ENCODE peak calls at places on chromosomes 4 and X, in ten cellular contexts. One of them, this sample, is unnamed.

GRCh38 chr4:10872833-10873517 is 188.4 kb upstream of the CLNK start:
- DNase-seq in stimulated activated CD4-positive, alpha-beta T cell treated with anti-CD3 and anti-CD28 coated beads, Interleukin-15, amount 100 ng/mL, for 24 hours: no peak
- DNase-seq in sciatic nerve: no peak
- DNase-seq in RPMI7951: no peak
- DNase-seq in A172: no peak
- DNase-seq in cardiac fibroblast: peak
- DNase-seq in ureter: no peak
- DNase-seq in Caki2: no peak
- DNase-seq in HFF-Myc: no peak
- DNase-seq in vagina: no peak
- DNase-seq in this sample: no peak

GRCh38 chr4:147530723-147531122 is 49.8 kb downstream of the EDNRA start:
- DNase-seq in ureter: no peak
- DNase-seq in Caki2: no peak
- DNase-seq in cardiac fibroblast: peak
- DNase-seq in A172: peak
- DNase-seq in RPMI7951: no peak
- DNase-seq in vagina: no peak
- DNase-seq in stimulated activated CD4-positive, alpha-beta T cell treated with anti-CD3 and anti-CD28 coated beads, Interleukin-15, amount 100 ng/mL, for 24 hours: no peak
- DNase-seq in sciatic nerve: no peak
- DNase-seq in HFF-Myc: no peak
- DNase-seq in this sample: no peak

GRCh38 chr4:6489962-6490361 is 17.5 kb upstream of the PPP2R2C start:
- DNase-seq in vagina: peak
- DNase-seq in stimulated activated CD4-positive, alpha-beta T cell treated with anti-CD3 and anti-CD28 coated beads, Interleukin-15, amount 100 ng/mL, for 24 hours: no peak
- DNase-seq in sciatic nerve: no peak
- DNase-seq in cardiac fibroblast: no peak
- DNase-seq in ureter: peak
- DNase-seq in Caki2: no peak
- DNase-seq in HFF-Myc: no peak
- DNase-seq in RPMI7951: no peak
- DNase-seq in A172: no peak
- DNase-seq in this sample: no peak

GRCh38 chr4:80610845-80611244 is 275.3 kb downstream of the CFAP299 start:
- DNase-seq in stimulated activated CD4-positive, alpha-beta T cell treated with anti-CD3 and anti-CD28 coated beads, Interleukin-15, amount 100 ng/mL, for 24 hours: no peak
- DNase-seq in cardiac fibroblast: peak
- DNase-seq in Caki2: peak
- DNase-seq in vagina: no peak
- DNase-seq in sciatic nerve: no peak
- DNase-seq in RPMI7951: peak
- DNase-seq in A172: peak
- DNase-seq in HFF-Myc: peak
- DNase-seq in ureter: no peak
- DNase-seq in this sample: no peak

GRCh38 chr4:150236626-150237025 is 158.4 kb downstream of the DCLK2 start:
- DNase-seq in cardiac fibroblast: peak
- DNase-seq in RPMI7951: no peak
- DNase-seq in A172: peak
- DNase-seq in Caki2: peak
- DNase-seq in ureter: no peak
- DNase-seq in stimulated activated CD4-positive, alpha-beta T cell treated with anti-CD3 and anti-CD28 coated beads, Interleukin-15, amount 100 ng/mL, for 24 hours: no peak
- DNase-seq in sciatic nerve: no peak
- DNase-seq in HFF-Myc: no peak
- DNase-seq in vagina: no peak
- DNase-seq in this sample: no peak

GRCh38 chr4:153780221-153780620 is 8.7 kb downstream of the SFRP2 start:
- DNase-seq in vagina: no peak
- DNase-seq in ureter: no peak
- DNase-seq in cardiac fibroblast: no peak
- DNase-seq in A172: no peak
- DNase-seq in stimulated activated CD4-positive, alpha-beta T cell treated with anti-CD3 and anti-CD28 coated beads, Interleukin-15, amount 100 ng/mL, for 24 hours: no peak
- DNase-seq in HFF-Myc: no peak
- DNase-seq in RPMI7951: no peak
- DNase-seq in sciatic nerve: no peak
- DNase-seq in Caki2: no peak
- DNase-seq in this sample: no peak

GRCh38 chrX:23803931-23804381 is 21.0 kb downstream of the SAT1 start:
- DNase-seq in A172: peak
- DNase-seq in cardiac fibroblast: peak
- DNase-seq in ureter: no peak
- DNase-seq in sciatic nerve: no peak
- DNase-seq in RPMI7951: peak
- DNase-seq in vagina: no peak
- DNase-seq in stimulated activated CD4-positive, alpha-beta T cell treated with anti-CD3 and anti-CD28 coated beads, Interleukin-15, amount 100 ng/mL, for 24 hours: no peak
- DNase-seq in HFF-Myc: no peak
- DNase-seq in Caki2: peak
- DNase-seq in this sample: no peak

GRCh38 chr4:154088741-154089140 is 299.9 kb upstream of the SFRP2 start:
- DNase-seq in Caki2: no peak
- DNase-seq in RPMI7951: peak
- DNase-seq in HFF-Myc: no peak
- DNase-seq in A172: no peak
- DNase-seq in sciatic nerve: no peak
- DNase-seq in stimulated activated CD4-positive, alpha-beta T cell treated with anti-CD3 and anti-CD28 coated beads, Interleukin-15, amount 100 ng/mL, for 24 hours: no peak
- DNase-seq in cardiac fibroblast: peak
- DNase-seq in ureter: no peak
- DNase-seq in vagina: no peak
- DNase-seq in this sample: no peak

GRCh38 chr4:8269535-8270417 is at the start of gene HTRA3:
- DNase-seq in HFF-Myc: no peak
- DNase-seq in Caki2: no peak
- DNase-seq in vagina: no peak
- DNase-seq in sciatic nerve: no peak
- DNase-seq in RPMI7951: peak
- DNase-seq in A172: no peak
- DNase-seq in cardiac fibroblast: no peak
- DNase-seq in stimulated activated CD4-positive, alpha-beta T cell treated with anti-CD3 and anti-CD28 coated beads, Interleukin-15, amount 100 ng/mL, for 24 hours: no peak
- DNase-seq in ureter: no peak
- DNase-seq in this sample: no peak

GRCh38 chrX:68846536-68846935 is 17.7 kb downstream of the EFNB1 start:
- DNase-seq in sciatic nerve: no peak
- DNase-seq in cardiac fibroblast: no peak
- DNase-seq in ureter: no peak
- DNase-seq in stimulated activated CD4-positive, alpha-beta T cell treated with anti-CD3 and anti-CD28 coated beads, Interleukin-15, amount 100 ng/mL, for 24 hours: no peak
- DNase-seq in HFF-Myc: no peak
- DNase-seq in A172: no peak
- DNase-seq in vagina: no peak
- DNase-seq in Caki2: no peak
- DNase-seq in RPMI7951: no peak
- DNase-seq in this sample: no peak

GRCh38 chrX:136752796-136753195 is 27.9 kb downstream of the ARHGEF6 start:
- DNase-seq in vagina: no peak
- DNase-seq in sciatic nerve: no peak
- DNase-seq in ureter: no peak
- DNase-seq in stimulated activated CD4-positive, alpha-beta T cell treated with anti-CD3 and anti-CD28 coated beads, Interleukin-15, amount 100 ng/mL, for 24 hours: no peak
- DNase-seq in Caki2: peak
- DNase-seq in HFF-Myc: no peak
- DNase-seq in RPMI7951: no peak
- DNase-seq in cardiac fibroblast: peak
- DNase-seq in A172: no peak
- DNase-seq in this sample: no peak

GRCh38 chrX:47849776-47850175 is 13.1 kb downstream of the ZNF81 start:
- DNase-seq in stimulated activated CD4-positive, alpha-beta T cell treated with anti-CD3 and anti-CD28 coated beads, Interleukin-15, amount 100 ng/mL, for 24 hours: no peak
- DNase-seq in sciatic nerve: no peak
- DNase-seq in ureter: no peak
- DNase-seq in cardiac fibroblast: no peak
- DNase-seq in RPMI7951: no peak
- DNase-seq in A172: no peak
- DNase-seq in HFF-Myc: no peak
- DNase-seq in vagina: no peak
- DNase-seq in Caki2: no peak
- DNase-seq in this sample: no peak

GRCh38 chrX:103878466-103879151 is 46.6 kb upstream of the RAB9B start:
- DNase-seq in RPMI7951: peak
- DNase-seq in vagina: no peak
- DNase-seq in cardiac fibroblast: peak
- DNase-seq in A172: peak
- DNase-seq in ureter: no peak
- DNase-seq in Caki2: peak
- DNase-seq in stimulated activated CD4-positive, alpha-beta T cell treated with anti-CD3 and anti-CD28 coated beads, Interleukin-15, amount 100 ng/mL, for 24 hours: no peak
- DNase-seq in HFF-Myc: peak
- DNase-seq in sciatic nerve: no peak
- DNase-seq in this sample: no peak

GRCh38 chr4:155590751-155591150 is 75.9 kb upstream of the GUCY1A1 start:
- DNase-seq in cardiac fibroblast: no peak
- DNase-seq in A172: no peak
- DNase-seq in ureter: no peak
- DNase-seq in RPMI7951: no peak
- DNase-seq in vagina: no peak
- DNase-seq in Caki2: no peak
- DNase-seq in sciatic nerve: no peak
- DNase-seq in HFF-Myc: no peak
- DNase-seq in stimulated activated CD4-positive, alpha-beta T cell treated with anti-CD3 and anti-CD28 coated beads, Interleukin-15, amount 100 ng/mL, for 24 hours: no peak
- DNase-seq in this sample: no peak

GRCh38 chrX:149275836-149276235 is 229.3 kb downstream of the IDS start:
- DNase-seq in Caki2: no peak
- DNase-seq in A172: no peak
- DNase-seq in cardiac fibroblast: peak
- DNase-seq in vagina: no peak
- DNase-seq in RPMI7951: peak
- DNase-seq in sciatic nerve: no peak
- DNase-seq in HFF-Myc: no peak
- DNase-seq in ureter: no peak
- DNase-seq in stimulated activated CD4-positive, alpha-beta T cell treated with anti-CD3 and anti-CD28 coated beads, Interleukin-15, amount 100 ng/mL, for 24 hours: no peak
- DNase-seq in this sample: no peak

GRCh38 chrX:38638952-38639529 is 77.7 kb downstream of the TSPAN7 start:
- DNase-seq in stimulated activated CD4-positive, alpha-beta T cell treated with anti-CD3 and anti-CD28 coated beads, Interleukin-15, amount 100 ng/mL, for 24 hours: no peak
- DNase-seq in ureter: no peak
- DNase-seq in vagina: no peak
- DNase-seq in sciatic nerve: no peak
- DNase-seq in cardiac fibroblast: no peak
- DNase-seq in A172: no peak
- DNase-seq in Caki2: no peak
- DNase-seq in RPMI7951: no peak
- DNase-seq in HFF-Myc: no peak
- DNase-seq in this sample: no peak